ENCODE peak calls at places on chromosomes 2 and 18, in five cellular contexts. One of them, this sample, is unnamed.

GRCh38 chr2:131966256-131966655 is 195.5 kb downstream of the ANKRD30BL start:
- DNase-seq in heart left ventricle: no peak
- DNase-seq in brain microvascular endothelial cell: no peak
- DNase-seq in CD8-positive, alpha-beta T cell: no peak
- DNase-seq in tibial artery: no peak
- DNase-seq in this sample: no peak

GRCh38 chr2:1672738-1673137 is 71.6 kb downstream of the PXDN start:
- DNase-seq in heart left ventricle: no peak
- DNase-seq in brain microvascular endothelial cell: no peak
- DNase-seq in tibial artery: no peak
- DNase-seq in CD8-positive, alpha-beta T cell: no peak
- DNase-seq in this sample: no peak

GRCh38 chr2:20080839-20081348 is 29.5 kb upstream of the LAPTM4A start:
- DNase-seq in heart left ventricle: no peak
- DNase-seq in CD8-positive, alpha-beta T cell: no peak
- DNase-seq in tibial artery: no peak
- DNase-seq in brain microvascular endothelial cell: no peak
- DNase-seq in this sample: no peak

GRCh38 chr2:55420244-55420713 is 623 bp upstream of the CCDC88A start:
- DNase-seq in CD8-positive, alpha-beta T cell: no peak
- DNase-seq in tibial artery: no peak
- DNase-seq in brain microvascular endothelial cell: no peak
- DNase-seq in heart left ventricle: no peak
- DNase-seq in this sample: no peak

GRCh38 chr2:174053285-174053684 is 88.1 kb upstream of the SP3 start:
- DNase-seq in tibial artery: no peak
- DNase-seq in brain microvascular endothelial cell: no peak
- DNase-seq in heart left ventricle: no peak
- DNase-seq in CD8-positive, alpha-beta T cell: no peak
- DNase-seq in this sample: no peak

GRCh38 chr2:223008162-223008561 is 43.8 kb upstream of the KCNE4 start:
- DNase-seq in tibial artery: no peak
- DNase-seq in brain microvascular endothelial cell: peak
- DNase-seq in CD8-positive, alpha-beta T cell: no peak
- DNase-seq in heart left ventricle: peak
- DNase-seq in this sample: peak

GRCh38 chr2:221969087-221969829 is 329.5 kb downstream of the PAX3 start:
- DNase-seq in brain microvascular endothelial cell: peak
- DNase-seq in CD8-positive, alpha-beta T cell: no peak
- DNase-seq in tibial artery: no peak
- DNase-seq in heart left ventricle: no peak
- DNase-seq in this sample: no peak

GRCh38 chr2:163990554-163990953 is 254.7 kb upstream of the FIGN start:
- DNase-seq in brain microvascular endothelial cell: no peak
- DNase-seq in tibial artery: no peak
- DNase-seq in CD8-positive, alpha-beta T cell: no peak
- DNase-seq in heart left ventricle: no peak
- DNase-seq in this sample: no peak

GRCh38 chr18:29140590-29140989 is 963.7 kb upstream of the CDH2 start:
- DNase-seq in CD8-positive, alpha-beta T cell: no peak
- DNase-seq in heart left ventricle: no peak
- DNase-seq in brain microvascular endothelial cell: no peak
- DNase-seq in tibial artery: no peak
- DNase-seq in this sample: no peak

GRCh38 chr2:65367517-65367916 is 64.9 kb downstream of the SPRED2 start:
- DNase-seq in brain microvascular endothelial cell: peak
- DNase-seq in heart left ventricle: no peak
- DNase-seq in CD8-positive, alpha-beta T cell: no peak
- DNase-seq in tibial artery: no peak
- DNase-seq in this sample: no peak

GRCh38 chr2:98882971-98883779 is 52.9 kb downstream of the CRACDL start:
- DNase-seq in brain microvascular endothelial cell: no peak
- DNase-seq in heart left ventricle: no peak
- DNase-seq in tibial artery: no peak
- DNase-seq in CD8-positive, alpha-beta T cell: no peak
- DNase-seq in this sample: no peak

GRCh38 chr2:98882368-98882767 is 53.7 kb downstream of the CRACDL start:
- DNase-seq in CD8-positive, alpha-beta T cell: no peak
- DNase-seq in heart left ventricle: no peak
- DNase-seq in brain microvascular endothelial cell: no peak
- DNase-seq in tibial artery: no peak
- DNase-seq in this sample: no peak

GRCh38 chr2:98880266-98881152 is 55.5 kb downstream of the CRACDL start:
- DNase-seq in CD8-positive, alpha-beta T cell: no peak
- DNase-seq in tibial artery: no peak
- DNase-seq in heart left ventricle: no peak
- DNase-seq in brain microvascular endothelial cell: no peak
- DNase-seq in this sample: no peak

GRCh38 chr2:98883780-98884211 is 52.2 kb downstream of the CRACDL start:
- DNase-seq in brain microvascular endothelial cell: no peak
- DNase-seq in tibial artery: no peak
- DNase-seq in heart left ventricle: no peak
- DNase-seq in CD8-positive, alpha-beta T cell: no peak
- DNase-seq in this sample: no peak

GRCh38 chr2:98881153-98881650 is 54.8 kb downstream of the CRACDL start:
- DNase-seq in CD8-positive, alpha-beta T cell: no peak
- DNase-seq in tibial artery: no peak
- DNase-seq in heart left ventricle: no peak
- DNase-seq in brain microvascular endothelial cell: no peak
- DNase-seq in this sample: no peak
- H3K27ac ChIP-seq in CD8-positive, alpha-beta T cell: no peak
- H3K27ac ChIP-seq in tibial artery: no peak
- H3K27ac ChIP-seq in heart left ventricle: no peak
- H3K27ac ChIP-seq in brain microvascular endothelial cell: no peak
- H3K27ac ChIP-seq in this sample: no peak

GRCh38 chr2:12767541-12767940 is 50.8 kb downstream of the TRIB2 start:
- DNase-seq in CD8-positive, alpha-beta T cell: no peak
- DNase-seq in heart left ventricle: no peak
- DNase-seq in brain microvascular endothelial cell: no peak
- DNase-seq in tibial artery: no peak
- DNase-seq in this sample: no peak
- H3K4me3 ChIP-seq in CD8-positive, alpha-beta T cell: no peak
- H3K4me3 ChIP-seq in heart left ventricle: no peak
- H3K4me3 ChIP-seq in brain microvascular endothelial cell: no peak
- H3K4me3 ChIP-seq in tibial artery: no peak
- H3K4me3 ChIP-seq in this sample: no peak

GRCh38 chr2:111705711-111706323 is 178.2 kb downstream of the ANAPC1 start:
- DNase-seq in brain microvascular endothelial cell: peak
- DNase-seq in tibial artery: no peak
- DNase-seq in heart left ventricle: no peak
- DNase-seq in CD8-positive, alpha-beta T cell: no peak
- DNase-seq in this sample: no peak
- H3K27ac ChIP-seq in brain microvascular endothelial cell: no peak
- H3K27ac ChIP-seq in tibial artery: no peak
- H3K27ac ChIP-seq in heart left ventricle: no peak
- H3K27ac ChIP-seq in CD8-positive, alpha-beta T cell: no peak
- H3K27ac ChIP-seq in this sample: no peak

GRCh38 chr2:74550231-74550630 is 3.5 kb downstream of the LOXL3 start:
- DNase-seq in heart left ventricle: no peak
- DNase-seq in brain microvascular endothelial cell: no peak
- DNase-seq in tibial artery: no peak
- DNase-seq in CD8-positive, alpha-beta T cell: no peak
- DNase-seq in this sample: no peak
- H3K4me3 ChIP-seq in heart left ventricle: no peak
- H3K4me3 ChIP-seq in brain microvascular endothelial cell: no peak
- H3K4me3 ChIP-seq in tibial artery: no peak
- H3K4me3 ChIP-seq in CD8-positive, alpha-beta T cell: no peak
- H3K4me3 ChIP-seq in this sample: no peak

DNA sequence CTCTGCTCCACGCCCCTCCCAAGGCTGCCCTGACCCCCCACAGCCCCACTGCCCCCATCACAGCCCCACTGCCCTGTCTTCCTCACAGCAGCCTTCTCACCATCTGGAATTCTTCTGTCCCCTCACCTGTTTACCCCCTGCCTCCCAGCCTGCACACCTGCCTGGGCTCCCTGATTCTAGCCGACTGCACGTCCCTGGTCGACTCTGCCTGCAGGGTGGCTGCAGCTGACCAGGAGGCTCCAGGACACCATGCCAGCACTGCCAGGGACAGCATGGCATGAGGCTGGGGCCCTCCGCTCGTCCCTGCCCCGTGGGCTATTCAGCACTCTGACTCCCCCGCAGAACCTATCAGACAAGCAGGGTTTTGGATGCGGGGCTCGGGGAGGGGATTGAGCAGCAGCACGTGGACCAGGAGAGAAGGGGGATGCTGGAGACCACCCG is 254.1 kb downstream of the HDAC4 start:
- DNase-seq in heart left ventricle: no peak
- DNase-seq in tibial artery: no peak
- DNase-seq in brain microvascular endothelial cell: no peak
- DNase-seq in CD8-positive, alpha-beta T cell: no peak
- DNase-seq in this sample: peak
- H3K27ac ChIP-seq in heart left ventricle: no peak
- H3K27ac ChIP-seq in tibial artery: no peak
- H3K27ac ChIP-seq in brain microvascular endothelial cell: no peak
- H3K27ac ChIP-seq in CD8-positive, alpha-beta T cell: no peak
- H3K27ac ChIP-seq in this sample: no peak

GRCh38 chr2:85458611-85459563 is 40.4 kb downstream of the SH2D6 start:
- DNase-seq in heart left ventricle: no peak
- DNase-seq in CD8-positive, alpha-beta T cell: no peak
- DNase-seq in tibial artery: no peak
- DNase-seq in brain microvascular endothelial cell: no peak
- DNase-seq in this sample: no peak
- H3K4me3 ChIP-seq in heart left ventricle: no peak
- H3K4me3 ChIP-seq in CD8-positive, alpha-beta T cell: no peak
- H3K4me3 ChIP-seq in tibial artery: no peak
- H3K4me3 ChIP-seq in brain microvascular endothelial cell: no peak
- H3K4me3 ChIP-seq in this sample: no peak

GRCh38 chr2:46645681-46646162 is 166.4 kb downstream of the TMEM247 start:
- DNase-seq in brain microvascular endothelial cell: peak
- DNase-seq in CD8-positive, alpha-beta T cell: no peak
- DNase-seq in heart left ventricle: peak
- DNase-seq in tibial artery: no peak
- DNase-seq in this sample: peak

GRCh38 chr2:46647041-46647440 is 167.7 kb downstream of the TMEM247 start:
- DNase-seq in brain microvascular endothelial cell: no peak
- DNase-seq in CD8-positive, alpha-beta T cell: no peak
- DNase-seq in heart left ventricle: no peak
- DNase-seq in tibial artery: no peak
- DNase-seq in this sample: no peak

GRCh38 chr2:46643493-46643892 is 164.1 kb downstream of the TMEM247 start:
- DNase-seq in tibial artery: no peak
- DNase-seq in CD8-positive, alpha-beta T cell: no peak
- DNase-seq in brain microvascular endothelial cell: no peak
- DNase-seq in heart left ventricle: no peak
- DNase-seq in this sample: no peak

GRCh38 chr2:46643951-46644350 is 164.6 kb downstream of the TMEM247 start:
- DNase-seq in tibial artery: no peak
- DNase-seq in brain microvascular endothelial cell: no peak
- DNase-seq in CD8-positive, alpha-beta T cell: no peak
- DNase-seq in heart left ventricle: no peak
- DNase-seq in this sample: no peak

GRCh38 chr2:46644690-46645385 is 165.5 kb downstream of the TMEM247 start:
- DNase-seq in brain microvascular endothelial cell: no peak
- DNase-seq in CD8-positive, alpha-beta T cell: no peak
- DNase-seq in tibial artery: no peak
- DNase-seq in heart left ventricle: no peak
- DNase-seq in this sample: no peak
- H3K27ac ChIP-seq in brain microvascular endothelial cell: peak
- H3K27ac ChIP-seq in CD8-positive, alpha-beta T cell: no peak
- H3K27ac ChIP-seq in tibial artery: peak
- H3K27ac ChIP-seq in heart left ventricle: no peak
- H3K27ac ChIP-seq in this sample: peak

DNA sequence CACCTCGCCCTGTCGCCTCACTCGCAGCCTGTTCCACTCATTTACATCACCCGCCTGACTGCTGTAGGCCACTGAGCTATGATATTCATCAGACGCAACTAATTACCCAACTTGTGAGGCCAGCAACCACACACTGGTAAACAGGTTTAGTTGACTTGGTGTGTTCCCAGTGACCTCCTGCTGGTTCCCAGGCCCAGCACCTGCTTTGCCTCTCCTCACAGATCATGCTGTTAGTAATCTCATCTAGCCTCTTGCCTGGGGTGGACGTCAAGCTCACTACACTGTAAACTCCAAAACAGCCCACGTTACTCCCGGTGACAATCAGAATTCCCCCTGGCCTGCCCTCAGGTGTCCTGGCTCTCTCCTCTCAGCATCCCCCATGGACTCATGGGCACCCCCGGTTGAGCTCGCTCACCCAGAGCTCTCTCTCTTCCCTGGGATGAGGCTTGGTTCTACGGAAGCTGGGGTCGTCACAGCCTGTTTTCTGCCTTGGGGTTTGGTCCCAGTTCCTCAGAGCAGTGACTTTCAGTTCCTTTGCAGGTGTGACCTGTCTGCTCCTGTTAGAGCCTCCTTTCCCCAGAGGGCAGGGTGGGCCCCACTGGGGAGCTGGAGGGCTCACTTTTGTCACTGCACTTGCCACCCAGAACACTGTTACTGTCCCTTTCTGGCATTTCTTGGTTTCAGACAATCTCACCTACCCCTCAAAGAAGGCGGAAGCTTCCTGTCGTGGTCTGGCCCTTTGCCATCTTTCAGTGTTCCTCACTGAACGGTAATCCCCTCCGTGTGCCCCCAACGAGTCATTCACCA is 40.3 kb downstream of the INPP5D start:
- DNase-seq in brain microvascular endothelial cell: no peak
- DNase-seq in CD8-positive, alpha-beta T cell: peak
- DNase-seq in tibial artery: no peak
- DNase-seq in heart left ventricle: no peak
- DNase-seq in this sample: no peak
- H3K4me3 ChIP-seq in brain microvascular endothelial cell: no peak
- H3K4me3 ChIP-seq in CD8-positive, alpha-beta T cell: peak
- H3K4me3 ChIP-seq in tibial artery: no peak
- H3K4me3 ChIP-seq in heart left ventricle: no peak
- H3K4me3 ChIP-seq in this sample: no peak